ENCODE peak calls at places on chromosomes 16 and 17, in six cellular contexts. Q, T, X, N, F and M are unnamed samples.

GRCh38 chr17:59807892-59808509 is 84.7 kb downstream of the TUBD1 start:
- DNase-seq in X (no peak), T (no peak), F (peak), Q (peak), N (no peak), M (no peak)

GRCh38 chr17:61000911-61001310 is 323.3 kb downstream of the BCAS3 start:
- DNase-seq in Q (no peak), T (no peak), X (no peak), F (peak), N (no peak), M (peak)

GRCh38 chr16:75640598-75640997 is 6.9 kb downstream of the KARS1 start:
- DNase-seq in T (no peak), N (no peak), Q (no peak), F (no peak), X (no peak), M (no peak)

GRCh38 chr17:47120521-47121095 is 68.5 kb downstream of the CDC27 start:
- DNase-seq in F (peak), Q (no peak), N (no peak), T (no peak), X (no peak), M (peak)

GRCh38 chr16:63581560-63581959 is 1540.3 kb downstream of the CDH11 start:
- DNase-seq in F (no peak), T (peak), X (no peak), N (no peak), Q (no peak), M (no peak)

GRCh38 chr16:52498640-52499039 is 48.3 kb downstream of the TOX3 start:
- DNase-seq in T (no peak), X (no peak), F (peak), Q (no peak), N (peak), M (no peak)

GRCh38 chr17:77228224-77229215 is 87.8 kb downstream of the SEC14L1 start:
- DNase-seq in N (no peak), X (no peak), Q (no peak), T (no peak), F (no peak), M (no peak)

GRCh38 chr16:30964540-30965226 is 7.1 kb downstream of the SETD1A start:
- DNase-seq in T (no peak), F (no peak), N (no peak), X (no peak), Q (no peak), M (no peak)

GRCh38 chr16:1776672-1776955 is 3.7 kb upstream of the MRPS34 start:
- DNase-seq in F (no peak), X (no peak), T (no peak), Q (no peak), N (no peak), M (no peak)

GRCh38 chr17:7857724-7858486 is at the start of gene CYB5D1:
- DNase-seq in F (peak), T (peak), Q (peak), X (peak), N (peak), M (peak)

GRCh38 chr17:12512712-12513355 is 152.9 kb upstream of the MYOCD start:
- DNase-seq in F (peak), X (no peak), T (no peak), N (no peak), Q (no peak), M (no peak)

GRCh38 chr16:17723735-17724134 is 253.0 kb upstream of the XYLT1 start:
- DNase-seq in Q (peak), N (no peak), F (peak), T (no peak), X (no peak), M (peak)

GRCh38 chr16:65119905-65120341 is 1.9 kb downstream of the CDH11 start:
- DNase-seq in F (peak), N (no peak), X (no peak), T (no peak), Q (peak), M (peak)

GRCh38 chr16:67183-67791 is 5.1 kb downstream of the RHBDF1 start:
- DNase-seq in F (no peak), X (no peak), N (no peak), T (peak), Q (no peak), M (no peak)

GRCh38 chr16:85959686-85960085 is 60.7 kb downstream of the IRF8 start:
- DNase-seq in T (no peak), F (no peak), Q (no peak), X (no peak), N (no peak), M (no peak)

GRCh38 chr16:11780988-11781680 is 15.9 kb downstream of the ZC3H7A start:
- DNase-seq in X (no peak), T (no peak), N (no peak), Q (no peak), F (no peak), M (no peak)

GRCh38 chr17:45149669-45150603 is 1.7 kb downstream of the HEXIM1 start:
- DNase-seq in F (peak), T (peak), Q (peak), X (peak), N (no peak), M (peak)

GRCh38 chr16:67928561-67929364 is 2.9 kb downstream of the CTRL start:
- DNase-seq in Q (peak), X (peak), N (no peak), T (peak), F (no peak), M (peak)

GRCh38 chr17:38676706-38677504 is 2.1 kb upstream of the EPOP start:
- DNase-seq in Q (peak), F (peak), T (peak), N (peak), X (peak), M (peak)

GRCh38 chr16:67509016-67509415 is 19.6 kb upstream of the RIPOR1 start:
- DNase-seq in X (no peak), T (no peak), Q (no peak), F (no peak), N (no peak), M (no peak)